ENCODE peak calls at places on chromosomes 4 and X, in nine cellular contexts. J, O, H, C, Y, D, V, B and I are unnamed samples.

GRCh38 chr4:89298788-89299152 is 8.8 kb downstream of the GPRIN3 start:
- DNase-seq in J (no peak), O (peak), H (no peak), C (peak), Y (no peak), D (no peak), V (peak), B (no peak), I (no peak)

GRCh38 chrX:18424482-18425198 is 768 bp upstream of the CDKL5 start:
- DNase-seq in J (no peak), O (no peak), H (no peak), C (peak), Y (peak), D (no peak), V (peak), B (no peak), I (no peak)

GRCh38 chr4:110636677-110637407 is 14.0 kb upstream of the PITX2 start:
- DNase-seq in J (no peak), O (no peak), H (no peak), C (peak), Y (peak), D (no peak), V (peak), B (peak), I (no peak)

GRCh38 chr4:177448850-177449249 is 6.6 kb upstream of the AGA start:
- DNase-seq in J (no peak), O (no peak), H (no peak), C (peak), Y (no peak), D (no peak), V (peak), B (peak), I (no peak)

GRCh38 chr4:101307901-101308300 is 39.4 kb downstream of the PPP3CA start:
- DNase-seq in J (no peak), O (no peak), H (no peak), C (no peak), Y (no peak), D (no peak), V (peak), B (no peak), I (no peak)

GRCh38 chr4:48954314-48954713 is 31.8 kb upstream of the CWH43 start:
- DNase-seq in J (no peak), O (no peak), H (no peak), C (no peak), Y (no peak), D (no peak), V (peak), B (no peak), I (no peak)

GRCh38 chr4:151604238-151604637 is 156.6 kb downstream of the GATB start:
- DNase-seq in J (no peak), O (no peak), H (no peak), C (peak), Y (no peak), D (no peak), V (peak), B (no peak), I (no peak)

GRCh38 chrX:2723316-2723879 is 28.4 kb upstream of the XG start:
- DNase-seq in J (no peak), O (no peak), H (no peak), C (no peak), Y (no peak), D (no peak), V (no peak), B (no peak), I (no peak)

GRCh38 chr4:74097161-74097560 is 1.8 kb downstream of the CXCL2 start:
- DNase-seq in J (no peak), O (no peak), H (no peak), C (no peak), Y (no peak), D (no peak), V (no peak), B (no peak), I (no peak)

GRCh38 chr4:165621983-165622382 is 243.2 kb downstream of the CPE start:
- DNase-seq in J (no peak), O (no peak), H (no peak), C (peak), Y (no peak), D (no peak), V (peak), B (no peak), I (no peak)

GRCh38 chrX:106874075-106874474 is 29.1 kb downstream of the RIPPLY1 start:
- DNase-seq in J (no peak), O (peak), H (peak), C (peak), Y (no peak), D (no peak), V (peak), B (no peak), I (no peak)

GRCh38 chr4:183919173-183919572 is 14.1 kb downstream of the STOX2 start:
- DNase-seq in J (no peak), O (no peak), H (no peak), C (no peak), Y (no peak), D (no peak), V (no peak), B (no peak), I (no peak)

GRCh38 chrX:86148024-86148511 is at the start of gene DACH2:
- DNase-seq in J (peak), O (peak), H (no peak), C (no peak), Y (peak), D (peak), V (peak), B (no peak), I (peak)